ENCODE peak calls at places on chromosomes 5 and 9, in four cellular contexts. D, T, S and P are unnamed samples.

GRCh38 chr9:136858844-136859757 is 7.0 kb downstream of the MAMDC4 start:
- DNase-seq in D (no peak), T (peak), S (peak), P (peak)

GRCh38 chr5:9112520-9113291 is 433.2 kb downstream of the SEMA5A start:
- DNase-seq in D (no peak), T (no peak), S (no peak), P (no peak)

GRCh38 chr9:120642129-120642528 is 62.2 kb upstream of the CDK5RAP2 start:
- DNase-seq in D (no peak), T (no peak), S (no peak), P (no peak)

GRCh38 chr5:74483001-74483400 is 157.5 kb downstream of the ENC1 start:
- DNase-seq in D (no peak), T (no peak), S (no peak), P (no peak)

GRCh38 chr9:36731576-36731975 is 158.9 kb downstream of the MELK start:
- DNase-seq in D (no peak), T (no peak), S (no peak), P (no peak)

GRCh38 chr9:73531658-73532057 is 380.0 kb downstream of the ANXA1 start:
- DNase-seq in D (no peak), T (no peak), S (no peak), P (no peak)

GRCh38 chr5:140553657-140554056 is 3.6 kb downstream of the SRA1 start:
- DNase-seq in D (no peak), T (no peak), S (no peak), P (no peak)

GRCh38 chr5:154189819-154190651 is 498 bp upstream of the GALNT10 start:
- DNase-seq in D (no peak), T (peak), S (peak), P (peak)

GRCh38 chr5:138353550-138353893 is 1.0 kb downstream of the KDM3B start:
- DNase-seq in D (no peak), T (no peak), S (no peak), P (no peak)
- TF ChIP-seq POLR2A in D (no peak), T (no peak), S (peak), P (no peak)

GRCh38 chr9:105678781-105679180 is 15.6 kb upstream of the TMEM38B start:
- DNase-seq in D (no peak), T (no peak), S (no peak), P (no peak)

GRCh38 chr9:105673850-105674387 is 11.7 kb downstream of the TAL2 start:
- DNase-seq in D (no peak), T (no peak), S (no peak), P (no peak)

GRCh38 chr9:105679406-105680022 is 14.8 kb upstream of the TMEM38B start:
- DNase-seq in D (no peak), T (no peak), S (no peak), P (no peak)

GRCh38 chr9:105678163-105678562 is 15.9 kb downstream of the TAL2 start:
- DNase-seq in D (no peak), T (no peak), S (no peak), P (no peak)

GRCh38 chr9:105676351-105676923 is 14.2 kb downstream of the TAL2 start:
- DNase-seq in D (no peak), T (no peak), S (no peak), P (no peak)
- TF ChIP-seq POLR2AphosphoS5 in D (no peak), T (no peak), S (no peak), P (no peak)

GRCh38 chr9:133117271-133118178 is 3.5 kb downstream of the RALGDS start:
- DNase-seq in D (no peak), T (no peak), S (no peak), P (peak)
- TF ChIP-seq CTCF in D (no peak), T (no peak), S (no peak), P (no peak)

GRCh38 chr5:69331528-69332445 is 814 bp downstream of the CCDC125 start:
- DNase-seq in D (no peak), T (peak), S (peak), P (peak)
- TF ChIP-seq POLR2A in D (no peak), T (no peak), S (peak), P (no peak)

GRCh38 chr5:135028791-135029467 is 5.1 kb downstream of the PITX1 start:
- DNase-seq in D (no peak), T (no peak), S (no peak), P (no peak)

GRCh38 chr5:135027699-135028615 is 6.1 kb downstream of the PITX1 start:
- DNase-seq in D (no peak), T (no peak), S (no peak), P (no peak)

GRCh38 chr5:135030691-135031145 is 3.3 kb downstream of the PITX1 start:
- DNase-seq in D (no peak), T (no peak), S (no peak), P (no peak)

GRCh38 chr5:135030123-135030517 is 3.9 kb downstream of the PITX1 start:
- DNase-seq in D (no peak), T (no peak), S (no peak), P (no peak)

GRCh38 chr5:135029468-135030122 is 4.4 kb downstream of the PITX1 start:
- DNase-seq in D (no peak), T (no peak), S (no peak), P (no peak)
- TF ChIP-seq POLR2AphosphoS5 in D (no peak), T (no peak), S (no peak), P (no peak)

GRCh38 chr9:83405674-83406255 is 132.4 kb downstream of the FRMD3 start:
- DNase-seq in D (no peak), T (no peak), S (no peak), P (no peak)
- TF ChIP-seq CTCF in D (no peak), T (no peak), S (no peak), P (no peak)

GRCh38 chr9:134373953-134374300 is 47.7 kb downstream of the RXRA start:
- DNase-seq in D (no peak), T (no peak), S (no peak), P (no peak)
- TF ChIP-seq POLR2A in D (no peak), T (no peak), S (no peak), P (no peak)

GRCh38 chr9:127897194-127897692 is 2.2 kb downstream of the ST6GALNAC6 start:
- DNase-seq in D (no peak), T (peak), S (peak), P (peak)
- TF ChIP-seq POLR2AphosphoS5 in D (peak), T (no peak), S (no peak), P (no peak)